ENCODE peak calls at places on chromosomes 6 and 20, in eight cellular contexts. Y is naive thymus-derived CD4-positive, alpha-beta T cell; Q is testis; M is AG04450; T is esophagus squamous epithelium; V is OCI-LY7; H is heart left ventricle; D is CD8-positive, alpha-beta memory T cell. F is an unnamed sample.

GRCh38 chr6:138554146-138554545 is 54.9 kb upstream of the NHSL1 start:
- DNase-seq in Y (no peak), Q (no peak), M (no peak), T (no peak), V (no peak), H (no peak), D (no peak), F (no peak)

GRCh38 chr20:64223526-64224067 is 32.0 kb upstream of the PCMTD2 start:
- DNase-seq in Y (no peak), Q (peak; percentile 76), M (no peak), T (no peak), V (peak; percentile 49), H (peak; percentile 74), D (no peak), F (no peak)

GRCh38 chr6:46221221-46221793 is 50.5 kb upstream of the ENPP5 start:
- DNase-seq in Y (no peak), Q (no peak), M (no peak), T (no peak), V (peak; percentile 79), H (no peak), D (no peak), F (no peak)

GRCh38 chr20:22525821-22526220 is 58.6 kb downstream of the FOXA2 start:
- DNase-seq in Y (no peak), Q (no peak), M (no peak), T (no peak), V (no peak), H (no peak), D (no peak), F (no peak)

GRCh38 chr6:38579010-38579628 is 60.6 kb downstream of the BTBD9 start:
- DNase-seq in Y (no peak), Q (no peak), M (no peak), T (no peak), V (no peak), H (no peak), D (no peak), F (no peak)

GRCh38 chr6:31239854-31240253 is 32.0 kb downstream of the HLA-C start:
- DNase-seq in Y (no peak), Q (no peak), M (no peak), T (no peak), V (no peak), H (no peak), D (no peak), F (no peak)

GRCh38 chr6:90347411-90347841 is 50.8 kb upstream of the BACH2 start:
- DNase-seq in Y (no peak), Q (no peak), M (no peak), T (no peak), V (no peak), H (no peak), D (no peak), F (no peak)

GRCh38 chr20:760751-761417 is 7.4 kb downstream of the SLC52A3 start:
- DNase-seq in Y (peak; percentile 11), Q (peak; percentile 69), M (no peak), T (no peak), V (peak; percentile 48), H (no peak), D (no peak), F (peak; percentile 35)

GRCh38 chr6:79719248-79719975 is 88.3 kb downstream of the SH3BGRL2 start:
- DNase-seq in Y (no peak), Q (no peak), M (no peak), T (no peak), V (no peak), H (no peak), D (no peak), F (no peak)

GRCh38 chr6:77136086-77136485 is 327.2 kb downstream of the HTR1B start:
- DNase-seq in Y (no peak), Q (no peak), M (no peak), T (no peak), V (no peak), H (no peak), D (no peak), F (no peak)

GRCh38 chr20:51966296-51966971 is 164.1 kb upstream of the SALL4 start:
- DNase-seq in Y (no peak), Q (peak; percentile 86), M (no peak), T (no peak), V (peak; percentile 55), H (peak; percentile 32), D (no peak), F (no peak)

GRCh38 chr6:145081677-145082076 is 653.6 kb downstream of the EPM2A start:
- DNase-seq in Y (no peak), Q (no peak), M (no peak), T (no peak), V (no peak), H (no peak), D (no peak), F (no peak)

GRCh38 chr20:3477861-3478544 is 7.2 kb downstream of the ATRN start:
- DNase-seq in Y (no peak), Q (no peak), M (no peak), T (no peak), V (no peak), H (no peak), D (no peak), F (no peak)

GRCh38 chr6:27547157-27548075 is 74.5 kb upstream of the ZNF184 start:
- DNase-seq in Y (no peak), Q (no peak), M (peak; percentile 20), T (no peak), V (peak; percentile 4), H (no peak), D (no peak), F (no peak)

GRCh38 chr20:25481235-25481917 is 73.9 kb downstream of the GINS1 start:
- DNase-seq in Y (no peak), Q (no peak), M (no peak), T (no peak), V (no peak), H (no peak), D (no peak), F (no peak)

GRCh38 chr6:133093957-133094356 is 147.2 kb upstream of the EYA4 start:
- DNase-seq in Y (no peak), Q (no peak), M (no peak), T (no peak), V (no peak), H (no peak), D (no peak), F (no peak)

GRCh38 chr6:133101790-133102189 is 139.4 kb upstream of the EYA4 start:
- DNase-seq in Y (no peak), Q (no peak), M (no peak), T (no peak), V (no peak), H (no peak), D (no peak), F (no peak)

GRCh38 chr6:133100870-133101269 is 140.3 kb upstream of the EYA4 start:
- DNase-seq in Y (no peak), Q (no peak), M (no peak), T (no peak), V (no peak), H (no peak), D (no peak), F (no peak)

GRCh38 chr6:133097208-133097607 is 143.9 kb upstream of the EYA4 start:
- DNase-seq in Y (no peak), Q (no peak), M (no peak), T (no peak), V (no peak), H (no peak), D (no peak), F (no peak)

DNA sequence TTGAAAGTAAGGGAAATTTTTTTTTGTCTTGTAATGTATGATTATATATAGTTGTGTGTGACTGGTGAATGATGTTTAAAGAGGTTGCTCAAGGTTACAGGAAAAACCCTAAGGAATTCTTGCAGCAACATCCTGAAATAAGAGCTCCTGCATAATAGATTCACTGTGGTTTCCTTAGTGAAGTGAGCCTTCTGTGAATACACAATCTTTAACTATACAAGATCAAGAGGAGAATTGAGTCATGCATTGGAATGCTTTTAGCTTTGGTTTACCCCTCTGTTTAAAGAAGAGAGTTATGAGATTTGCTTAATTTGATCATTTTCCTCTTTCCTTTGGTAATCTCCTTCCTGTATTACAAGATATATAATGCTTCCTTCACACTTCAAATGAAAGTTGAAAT is 141.6 kb upstream of the EYA4 start:
- DNase-seq in Y (no peak), Q (no peak), M (peak; percentile 87), T (no peak), V (no peak), H (no peak), D (no peak), F (no peak)
- H3K27ac ChIP-seq in Y (no peak overlapping the region), Q (no peak overlapping the region), M (no peak overlapping the region), T (no peak overlapping the region), V (no peak overlapping the region), H (no peak overlapping the region), D (no peak overlapping the region), F (no peak overlapping the region)

GRCh38 chr6:97882755-97883154 is 599.7 kb upstream of the MMS22L start:
- DNase-seq in Y (no peak), Q (no peak), M (no peak), T (no peak), V (no peak), H (no peak), D (no peak), F (no peak)
- H3K27ac ChIP-seq in Y (no peak overlapping the region), Q (no peak overlapping the region), M (no peak overlapping the region), T (no peak overlapping the region), V (no peak overlapping the region), H (no peak overlapping the region), D (no peak overlapping the region), F (no peak overlapping the region)

GRCh38 chr6:11462742-11463414 is 74.7 kb upstream of the TMEM170B start:
- DNase-seq in Y (no peak), Q (no peak), M (no peak), T (no peak), V (no peak), H (no peak), D (no peak), F (no peak)
- H3K27ac ChIP-seq in Y (no peak overlapping the region), Q (no peak overlapping the region), M (no peak overlapping the region), T (no peak overlapping the region), V (no peak overlapping the region), H (no peak overlapping the region), D (no peak overlapping the region), F (no peak overlapping the region)

GRCh38 chr6:20916081-20916480 is 381.8 kb downstream of the CDKAL1 start:
- DNase-seq in Y (no peak), Q (no peak), M (no peak), T (no peak), V (no peak), H (no peak), D (no peak), F (no peak)

GRCh38 chr6:20921533-20921932 is 387.3 kb downstream of the CDKAL1 start:
- DNase-seq in Y (no peak), Q (no peak), M (peak; percentile 13), T (no peak), V (no peak), H (no peak), D (no peak), F (no peak)

GRCh38 chr6:20915626-20916025 is 381.4 kb downstream of the CDKAL1 start:
- DNase-seq in Y (no peak), Q (no peak), M (no peak), T (no peak), V (no peak), H (no peak), D (no peak), F (no peak)

GRCh38 chr6:20919677-20920385 is 385.6 kb downstream of the CDKAL1 start:
- DNase-seq in Y (no peak), Q (no peak), M (no peak), T (no peak), V (no peak), H (no peak), D (no peak), F (no peak)

DNA sequence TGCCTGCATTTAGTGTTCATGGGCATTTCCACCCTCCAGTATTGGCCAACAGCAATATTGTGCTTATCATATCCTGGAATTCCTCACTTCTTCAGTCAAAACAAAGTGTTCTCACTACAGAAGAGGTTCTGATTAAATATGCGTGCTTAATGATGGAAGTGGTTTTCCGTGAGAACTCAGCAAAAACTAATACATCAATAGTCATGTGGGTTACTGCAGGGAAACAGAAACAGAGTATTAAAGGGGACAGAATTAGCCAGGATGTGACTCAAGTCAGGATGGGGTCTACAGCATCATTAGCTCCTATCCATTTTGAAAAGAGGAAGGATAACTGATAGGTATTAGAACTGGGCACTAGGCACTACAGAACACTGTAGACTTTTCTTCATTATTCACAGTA is 384.6 kb downstream of the CDKAL1 start:
- DNase-seq in Y (no peak), Q (no peak), M (no peak), T (no peak), V (no peak), H (no peak), D (no peak), F (no peak)
- H3K27ac ChIP-seq in Y (no peak overlapping the region), Q (no peak overlapping the region), M (no peak overlapping the region), T (no peak overlapping the region), V (no peak overlapping the region), H (no peak overlapping the region), D (no peak overlapping the region), F (no peak overlapping the region)

F was measured in CD8-positive, alpha-beta T cell.